ENCODE peak calls at places on chromosomes 4 and X, in eight cellular contexts. V is K562, D is A673, U is right lobe of liver, L is lung, I is ascending aorta, P is adrenal gland, J is uterus. X is an unnamed sample.

GRCh38 chr4:33160126-33160525 is 2440.0 kb downstream of the PCDH7 start:
- DNase-seq in V (no peak), D (peak; percentile 42), U (peak; percentile 62), L (no peak), I (no peak), P (no peak), J (no peak), X (peak; percentile 13)

GRCh38 chrX:150032742-150033141 is 94.5 kb upstream of the EOLA2 start:
- DNase-seq in V (no peak), D (peak; percentile 46), U (no peak), L (no peak), I (no peak), P (no peak), J (no peak), X (peak; percentile 84)

GRCh38 chr4:128570380-128570779 is 239.1 kb upstream of the JADE1 start:
- DNase-seq in V (no peak), D (no peak), U (no peak), L (peak; percentile 39), I (peak; percentile 27), P (peak; percentile 40), J (peak; percentile 47), X (peak; percentile 80)

GRCh38 chrX:45138525-45138924 is 62.2 kb downstream of the DIPK2B start:
- DNase-seq in V (no peak), D (no peak), U (no peak), L (no peak), I (no peak), P (no peak), J (no peak), X (no peak)

GRCh38 chr4:40473578-40474388 is 138.7 kb downstream of the CHRNA9 start:
- DNase-seq in V (no peak), D (no peak), U (peak; percentile 82), L (no peak), I (no peak), P (peak; percentile 36), J (no peak), X (no peak)

GRCh38 chrX:17226736-17227135 is 148.3 kb upstream of the NHS start:
- DNase-seq in V (no peak), D (no peak), U (no peak), L (no peak), I (no peak), P (no peak), J (no peak), X (no peak)

GRCh38 chr4:14111730-14112171 is 484.2 kb upstream of the BOD1L1 start:
- DNase-seq in V (no peak), D (peak; percentile 92), U (no peak), L (no peak), I (no peak), P (no peak), J (no peak), X (no peak)

GRCh38 chr4:48112017-48112667 is 21.9 kb downstream of the TXK start:
- DNase-seq in V (no peak), D (peak; percentile 22), U (no peak), L (no peak), I (no peak), P (no peak), J (no peak), X (peak; percentile 38)

GRCh38 chr4:8114456-8115202 is 44.0 kb downstream of the ABLIM2 start:
- DNase-seq in V (no peak), D (no peak), U (no peak), L (no peak), I (no peak), P (no peak), J (no peak), X (no peak)

GRCh38 chrX:124212622-124213021 is 119.8 kb upstream of the TEX13D start:
- DNase-seq in V (no peak), D (no peak), U (no peak), L (no peak), I (no peak), P (no peak), J (no peak), X (no peak)

GRCh38 chr4:121758896-121759568 is 5.9 kb downstream of the SMIM43 start:
- DNase-seq in V (no peak), D (no peak), U (no peak), L (no peak), I (no peak), P (no peak), J (no peak), X (peak; percentile 74)

GRCh38 chrX:130028196-130028595 is 45.8 kb downstream of the BCORL1 start:
- DNase-seq in V (peak; percentile 52), D (peak; percentile 25), U (no peak), L (peak; percentile 36), I (no peak), P (peak; percentile 50), J (no peak), X (peak; percentile 18)

GRCh38 chr4:102402223-102402622 is 56.9 kb upstream of the SLC39A8 start:
- DNase-seq in V (no peak), D (no peak), U (no peak), L (no peak), I (no peak), P (no peak), J (no peak), X (no peak)

GRCh38 chrX:37918168-37918567 is 70.8 kb upstream of the DYNLT3 start:
- DNase-seq in V (no peak), D (no peak), U (no peak), L (no peak), I (no peak), P (no peak), J (no peak), X (no peak)

GRCh38 chr4:145732416-145732815 is 52.5 kb downstream of the C4orf51 start:
- DNase-seq in V (no peak), D (no peak), U (no peak), L (no peak), I (no peak), P (no peak), J (no peak), X (no peak)

GRCh38 chr4:156109943-156110925 is 156.6 kb upstream of the CTSO start:
- DNase-seq in V (no peak), D (peak; percentile 68), U (no peak), L (no peak), I (no peak), P (no peak), J (peak; percentile 52), X (peak; percentile 96)

GRCh38 chr4:1922826-1923225 is 51.6 kb downstream of the NSD2 start:
- DNase-seq in V (no peak), D (no peak), U (no peak), L (no peak), I (no peak), P (no peak), J (no peak), X (no peak)

GRCh38 chrX:130079824-130080406 is 30.4 kb downstream of the ELF4 start:
- DNase-seq in V (peak; percentile 46), D (peak; percentile 78), U (peak; percentile 57), L (peak; percentile 54), I (no peak), P (peak; percentile 53), J (peak; percentile 65), X (peak; percentile 55)

GRCh38 chr4:179372746-179373145 is 1930.5 kb upstream of the AGA start:
- DNase-seq in V (no peak), D (no peak), U (no peak), L (no peak), I (no peak), P (no peak), J (no peak), X (no peak)

GRCh38 chr4:92299152-92299551 is 4.6 kb upstream of the GRID2 start:
- DNase-seq in V (no peak), D (no peak), U (no peak), L (no peak), I (no peak), P (no peak), J (no peak), X (peak; percentile 21)
- TF ChIP-seq CTCF in V (no peak), D (peak; percentile 17), U (no peak), L (no peak), I (no peak), P (no peak), J (no peak), X (peak; percentile 15)

GRCh38 chrX:6500717-6501116 is 34.2 kb downstream of the VCX3A start:
- DNase-seq in V (no peak), D (no peak), U (no peak), L (no peak), I (no peak), P (no peak), J (no peak), X (no peak)
- H3K27me3 ChIP-seq in V (no peaks in the 10 kb centered on the region), D (no peaks in the 10 kb centered on the region), U (no peaks in the 10 kb centered on the region), L (no peaks in the 10 kb centered on the region), I (no peaks in the 10 kb centered on the region), P (no peaks in the 10 kb centered on the region), J (no peaks in the 10 kb centered on the region), X (no peaks in the 10 kb centered on the region)

DNA sequence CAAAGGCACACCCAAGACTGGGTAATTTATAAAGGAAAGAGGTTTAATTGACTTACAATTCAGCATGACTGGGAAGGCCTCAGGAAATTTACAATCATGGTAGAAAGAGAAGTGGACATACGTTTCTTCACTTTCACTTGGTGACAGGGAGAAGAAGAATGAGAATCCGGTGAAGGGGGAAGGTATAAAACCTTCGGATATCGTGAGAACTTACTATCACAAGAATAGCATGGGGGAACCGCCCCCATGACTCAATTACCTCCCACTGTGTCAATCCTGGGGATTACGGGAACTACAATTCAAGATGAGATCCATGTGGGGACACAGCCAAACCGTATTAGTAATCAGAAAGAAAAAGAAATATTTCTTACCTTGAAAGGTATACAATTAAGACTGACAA is 782.9 kb upstream of the HS3ST1 start:
- DNase-seq in V (no peak), D (no peak), U (no peak), L (no peak), I (no peak), P (no peak), J (no peak), X (no peak)
- TF ChIP-seq CTCF in V (no peak), D (no peak), U (no peak), L (no peak), I (no peak), P (no peak), J (no peak), X (no peak)

DNA sequence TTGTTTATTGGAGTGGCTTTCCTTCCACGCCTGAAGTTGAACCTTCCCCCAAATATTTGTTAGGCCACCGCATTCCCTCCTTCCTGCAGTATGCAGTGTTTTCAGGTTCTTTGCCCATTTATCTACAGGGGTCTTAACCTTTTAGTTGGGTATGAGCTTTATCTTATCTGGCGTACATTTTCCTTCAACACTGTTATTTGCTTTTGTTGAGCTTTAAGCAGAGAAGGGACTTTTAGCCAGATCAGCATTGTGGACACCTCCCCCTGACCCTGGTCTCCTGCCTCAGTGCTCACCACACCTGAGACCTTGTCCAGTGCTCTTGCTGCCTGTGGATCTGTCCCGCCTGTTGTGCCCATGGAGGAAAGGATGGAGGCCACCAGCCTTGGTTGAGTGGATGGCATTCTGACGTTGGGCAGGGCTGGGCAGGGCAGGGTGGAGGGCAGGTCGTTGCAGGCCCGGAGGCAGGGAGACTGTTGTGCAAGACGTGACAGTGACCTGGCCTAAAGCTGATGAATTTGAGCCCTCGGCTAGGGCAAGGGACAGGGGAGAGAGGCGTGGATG is 1.0 kb upstream of the DUSP9 start:
- DNase-seq in V (no peak), D (no peak), U (peak; percentile 36), L (no peak), I (no peak), P (peak; percentile 5), J (no peak), X (peak; percentile 40)
- H3K27me3 ChIP-seq in V (peaks cover 2% of the 10 kb centered on the region), D (peaks cover 26% of the 10 kb centered on the region), U (peaks cover 8% of the 10 kb centered on the region), L (peaks cover 28% of the 10 kb centered on the region), I (peaks cover 14% of the 10 kb centered on the region), P (peaks cover 61% of the 10 kb centered on the region), J (no peaks in the 10 kb centered on the region), X (peaks cover 3% of the 10 kb centered on the region)